ENCODE peak calls at places on chromosomes 13 and 19, in six cellular contexts. N, A, K, F, H and R are unnamed samples.

GRCh38 chr19:56821209-56821608 is 19.3 kb downstream of the PEG3 start:
- DNase-seq in N (no peak), A (no peak), K (no peak), F (no peak), H (no peak), R (no peak)

GRCh38 chr19:5086725-5087439 is 118.0 kb downstream of the KDM4B start:
- DNase-seq in N (no peak), A (no peak), K (no peak), F (no peak), H (no peak), R (no peak)

GRCh38 chr13:75368167-75368566 is 113.8 kb downstream of the TBC1D4 start:
- DNase-seq in N (peak), A (peak), K (peak), F (peak), H (peak), R (peak)

GRCh38 chr13:110677731-110678545 is 28.0 kb downstream of the CARS2 start:
- DNase-seq in N (no peak), A (no peak), K (peak), F (peak), H (peak), R (no peak)

GRCh38 chr13:112558696-112559418 is 29.1 kb downstream of the TUBGCP3 start:
- DNase-seq in N (no peak), A (no peak), K (no peak), F (no peak), H (no peak), R (no peak)

GRCh38 chr13:40309881-40310280 is 356.6 kb downstream of the FOXO1 start:
- DNase-seq in N (no peak), A (no peak), K (no peak), F (no peak), H (no peak), R (no peak)

GRCh38 chr13:112603641-112604220 is 15.8 kb upstream of the TUBGCP3 start:
- DNase-seq in N (no peak), A (no peak), K (no peak), F (peak), H (peak), R (no peak)

GRCh38 chr13:41457589-41458186 is 338 bp downstream of the RGCC start:
- DNase-seq in N (no peak), A (no peak), K (no peak), F (no peak), H (no peak), R (no peak)

GRCh38 chr19:3543150-3544053 is 4.4 kb downstream of the TEKTIP1 start:
- DNase-seq in N (no peak), A (no peak), K (no peak), F (no peak), H (peak), R (no peak)

GRCh38 chr13:38775085-38775484 is 88.2 kb downstream of the FREM2 start:
- DNase-seq in N (no peak), A (no peak), K (no peak), F (no peak), H (no peak), R (no peak)

GRCh38 chr19:1199531-1199930 is 6.0 kb upstream of the STK11 start:
- DNase-seq in N (no peak), A (no peak), K (no peak), F (no peak), H (no peak), R (no peak)

GRCh38 chr19:49224856-49225255 is 67.3 kb downstream of the TRPM4 start:
- DNase-seq in N (peak), A (peak), K (no peak), F (peak), H (peak), R (no peak)

GRCh38 chr19:41708481-41708880 is at the start of gene CEACAM5:
- DNase-seq in N (no peak), A (no peak), K (no peak), F (no peak), H (no peak), R (no peak)

GRCh38 chr13:39585219-39585618 is 17.8 kb downstream of the LHFPL6 start:
- DNase-seq in N (no peak), A (no peak), K (no peak), F (no peak), H (no peak), R (no peak)

GRCh38 chr13:98599502-98600328 is 22.8 kb upstream of the STK24 start:
- DNase-seq in N (peak), A (peak), K (no peak), F (no peak), H (no peak), R (no peak)

DNA sequence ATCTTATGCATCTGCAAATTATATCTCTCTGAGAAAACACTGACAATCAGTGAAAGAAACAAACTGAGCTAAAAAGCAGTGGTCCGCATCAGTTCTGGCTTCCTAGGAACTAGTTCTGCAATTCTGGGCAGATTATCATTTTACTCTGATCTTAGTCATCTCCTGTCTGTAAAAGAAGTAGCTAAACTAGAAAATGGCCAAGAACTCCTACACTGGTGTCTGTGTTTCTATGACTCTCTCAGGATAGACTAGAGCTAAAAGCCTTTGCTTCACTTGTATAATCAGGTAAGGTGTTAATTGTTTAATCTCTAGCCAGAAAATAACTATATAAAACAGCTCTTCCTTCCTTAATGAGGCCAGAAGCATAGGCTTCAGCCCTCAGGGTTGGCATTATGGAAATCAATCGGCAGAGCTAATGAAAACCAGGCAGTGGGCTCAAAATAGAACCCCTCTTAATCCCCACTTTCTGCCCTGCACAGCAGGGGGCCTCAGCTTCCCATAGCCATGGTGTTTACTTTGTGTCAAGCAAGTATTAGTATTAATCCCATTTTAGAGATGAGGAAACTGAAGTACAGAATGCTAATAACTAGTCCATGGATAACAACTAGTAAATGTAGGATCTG is 459.2 kb downstream of the FGF14 start:
- DNase-seq in N (peak), A (no peak), K (no peak), F (no peak), H (no peak), R (no peak)
- TF ChIP-seq CTCF in N (no peak), A (no peak), K (no peak), F (peak), H (no peak), R (no peak)

DNA sequence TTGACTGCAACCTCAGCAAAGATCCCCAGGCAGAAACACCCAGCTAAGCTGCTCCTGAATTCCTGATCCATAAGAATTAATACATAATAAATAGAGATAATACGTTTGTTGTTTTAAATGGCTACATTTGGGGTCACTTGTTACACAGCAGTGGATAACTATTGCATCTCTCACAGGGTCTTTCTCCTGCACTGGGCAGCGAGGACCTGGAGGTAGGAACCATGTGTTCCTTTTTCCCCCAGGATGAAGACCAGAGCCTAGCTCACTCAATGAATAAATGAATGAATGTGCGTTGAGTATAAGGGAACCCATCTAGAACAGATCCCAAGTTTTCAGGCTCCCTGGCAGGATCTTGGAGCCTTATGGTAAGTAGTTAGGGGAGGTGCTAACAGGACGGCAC is 30.7 kb downstream of the F2RL3 start:
- DNase-seq in N (no peak), A (no peak), K (no peak), F (no peak), H (no peak), R (no peak)
- H3K4me3 ChIP-seq in N (no peak), A (no peak), K (no peak), F (no peak), H (no peak), R (no peak)

GRCh38 chr19:54155694-54156093 is 3.8 kb downstream of the LENG1 start:
- DNase-seq in N (no peak), A (no peak), K (no peak), F (no peak), H (no peak), R (no peak)
- TF ChIP-seq CTCF in N (no peak), A (no peak), K (no peak), F (peak), H (no peak), R (no peak)

GRCh38 chr13:114231886-114232285 is 2.8 kb upstream of the CDC16 start:
- DNase-seq in N (no peak), A (no peak), K (no peak), F (no peak), H (no peak), R (no peak)

GRCh38 chr13:114229486-114229885 is 5.2 kb upstream of the CDC16 start:
- DNase-seq in N (no peak), A (peak), K (peak), F (no peak), H (no peak), R (no peak)

GRCh38 chr13:114230575-114230974 is 4.1 kb upstream of the CDC16 start:
- DNase-seq in N (no peak), A (no peak), K (no peak), F (no peak), H (no peak), R (no peak)

GRCh38 chr13:114228176-114228575 is 6.5 kb upstream of the CDC16 start:
- DNase-seq in N (no peak), A (no peak), K (no peak), F (no peak), H (no peak), R (no peak)

DNA sequence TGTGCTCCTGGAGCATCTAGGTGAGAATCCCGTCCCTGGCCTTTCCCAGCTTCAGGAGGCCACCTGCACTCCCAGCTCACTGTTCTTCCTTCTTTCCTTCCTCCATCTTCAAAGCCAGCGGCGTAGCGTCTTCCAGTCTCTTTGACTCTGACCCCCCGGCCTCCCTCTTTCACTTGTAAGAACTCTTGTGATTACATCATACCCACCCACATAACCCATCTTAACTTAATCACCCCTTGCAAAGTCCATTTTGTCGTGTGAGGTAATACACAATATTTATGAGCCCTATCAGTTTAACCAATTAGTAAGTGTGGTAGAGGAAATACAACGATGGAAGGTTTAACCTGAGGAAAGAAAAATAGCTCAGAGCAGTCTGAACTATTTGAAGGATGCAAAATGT is 4.6 kb upstream of the CDC16 start:
- DNase-seq in N (no peak), A (peak), K (no peak), F (no peak), H (no peak), R (no peak)
- H3K4me3 ChIP-seq in N (no peak), A (no peak), K (no peak), F (no peak), H (no peak), R (no peak)

DNA sequence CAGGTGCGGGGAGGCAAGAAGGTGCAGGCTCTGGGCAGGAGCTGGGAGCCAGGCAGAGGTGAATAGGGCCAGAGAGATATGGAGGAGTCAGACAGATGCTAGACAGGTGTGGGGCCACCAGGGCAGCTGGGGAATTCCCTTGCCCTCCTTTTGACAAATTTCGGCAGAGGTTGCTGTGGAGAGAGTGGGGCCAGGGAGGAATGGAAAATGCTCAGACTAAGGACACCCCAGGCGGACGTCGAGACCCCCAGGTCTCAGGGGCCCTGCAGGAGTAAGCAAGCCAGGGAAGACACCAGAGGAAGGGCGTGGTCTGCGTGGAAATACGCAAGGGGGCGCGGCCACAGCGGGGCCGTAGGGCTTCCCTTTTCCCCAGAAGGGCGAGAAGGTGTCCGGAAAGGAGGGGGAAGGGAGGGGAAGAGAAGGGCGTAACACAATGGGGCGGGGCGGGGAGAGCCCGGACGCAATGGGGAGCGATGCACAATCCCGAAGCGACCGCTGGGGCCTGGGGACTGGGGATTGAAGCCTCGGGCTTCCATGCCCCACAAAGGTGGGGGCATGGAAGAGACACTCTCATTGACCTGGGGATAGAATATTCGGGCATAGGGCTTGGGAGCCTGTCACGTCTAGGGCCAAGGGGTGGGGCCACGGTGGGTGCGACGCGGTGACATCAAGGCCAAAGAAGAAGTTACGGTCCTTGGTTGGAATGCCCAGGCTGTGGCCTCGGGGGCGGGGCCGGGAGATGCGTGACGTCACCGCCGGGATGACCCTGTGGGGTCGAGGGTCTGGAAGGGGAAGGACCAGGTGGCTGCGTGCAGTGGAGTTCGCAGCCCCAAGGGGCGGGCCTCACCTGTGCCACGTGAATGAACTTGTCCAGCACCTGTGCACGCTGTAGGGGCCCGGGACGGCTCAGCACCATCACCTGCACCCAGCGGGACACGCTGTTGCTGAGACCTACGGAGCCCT is 8.2 kb downstream of the RASGRP4 start:
- DNase-seq in N (peak), A (no peak), K (no peak), F (no peak), H (no peak), R (no peak)
- TF ChIP-seq CTCF in N (no peak), A (no peak), K (no peak), F (no peak), H (no peak), R (no peak)

GRCh38 chr19:55485439-55486011 is 537 bp downstream of the NAT14 start:
- DNase-seq in N (no peak), A (no peak), K (no peak), F (no peak), H (no peak), R (no peak)
- H3K4me3 ChIP-seq in N (peak), A (peak), K (peak), F (peak), H (peak), R (peak)